ENCODE peak calls at places on chromosomes 3 and 15, in seven cellular contexts. C is NCI-H460; K is endothelial cell; S is PC-3; Q is activated CD4-positive, alpha-beta T cell treated with anti-CD3 and anti-CD28 coated beads, Interleukin-2, amount 10 ng/mL, durations not matched to agents 7 days and 5 days; D is coronary artery; G is NT2/D1. P is an unnamed sample.

GRCh38 chr15:45101749-45102148 is 12.2 kb downstream of the DUOX2 start:
- DNase-seq in C (no peak), K (no peak), S (no peak), Q (no peak), D (no peak), G (no peak), P (no peak)

GRCh38 chr3:193701896-193702644 is 109.1 kb downstream of the OPA1 start:
- DNase-seq in C (no peak), K (no peak), S (peak), Q (no peak), D (no peak), G (no peak), P (peak)

GRCh38 chr3:24220859-24221657 is 273.6 kb downstream of the THRB start:
- DNase-seq in C (peak), K (no peak), S (peak), Q (no peak), D (peak), G (peak), P (peak)

GRCh38 chr3:123559040-123559861 is 25.6 kb downstream of the HACD2 start:
- DNase-seq in C (peak), K (peak), S (peak), Q (peak), D (no peak), G (peak), P (peak)

GRCh38 chr15:25501828-25502446 is 63.1 kb upstream of the UBE3A start:
- DNase-seq in C (no peak), K (peak), S (peak), Q (no peak), D (no peak), G (peak), P (no peak)

GRCh38 chr3:151135548-151136337 is 50.3 kb downstream of the MED12L start:
- DNase-seq in C (no peak), K (no peak), S (peak), Q (peak), D (no peak), G (no peak), P (no peak)

GRCh38 chr15:55389276-55389631 is 18.9 kb downstream of the CCPG1 start:
- DNase-seq in C (no peak), K (no peak), S (peak), Q (no peak), D (no peak), G (no peak), P (no peak)

GRCh38 chr3:93983408-93983807 is 3.5 kb downstream of the ARL13B start:
- DNase-seq in C (no peak), K (no peak), S (no peak), Q (no peak), D (no peak), G (no peak), P (no peak)

GRCh38 chr15:64105113-64105704 is 9.4 kb downstream of the SNX1 start:
- DNase-seq in C (no peak), K (no peak), S (no peak), Q (no peak), D (no peak), G (no peak), P (no peak)

GRCh38 chr3:52534281-52535183 is 875 bp upstream of the NT5DC2 start:
- DNase-seq in C (no peak), K (peak), S (peak), Q (peak), D (peak), G (no peak), P (no peak)

GRCh38 chr3:57006048-57006709 is 54.3 kb upstream of the SPATA12 start:
- DNase-seq in C (no peak), K (no peak), S (peak), Q (no peak), D (no peak), G (no peak), P (no peak)

GRCh38 chr3:37605754-37606153 is 255.9 kb upstream of the CTDSPL start:
- DNase-seq in C (no peak), K (no peak), S (no peak), Q (no peak), D (peak), G (no peak), P (no peak)

GRCh38 chr3:65013053-65013452 is 325.3 kb upstream of the ADAMTS9 start:
- DNase-seq in C (no peak), K (no peak), S (no peak), Q (no peak), D (no peak), G (no peak), P (no peak)

GRCh38 chr3:194869482-194870169 is 183.9 kb downstream of the FAM43A start:
- DNase-seq in C (no peak), K (no peak), S (peak), Q (no peak), D (no peak), G (no peak), P (no peak)

GRCh38 chr3:108838411-108838810 is 15.8 kb downstream of the TRAT1 start:
- DNase-seq in C (no peak), K (no peak), S (no peak), Q (peak), D (no peak), G (no peak), P (no peak)

GRCh38 chr3:32336123-32336518 is 55.5 kb upstream of the CMTM7 start:
- DNase-seq in C (no peak), K (no peak), S (no peak), Q (no peak), D (no peak), G (no peak), P (no peak)

GRCh38 chr15:74451861-74452835 is 8.8 kb downstream of the UBL7 start:
- DNase-seq in C (no peak), K (no peak), S (no peak), Q (no peak), D (no peak), G (no peak), P (no peak)

GRCh38 chr3:53728606-53729005 is 117.6 kb downstream of the CHDH start:
- DNase-seq in C (no peak), K (no peak), S (no peak), Q (no peak), D (no peak), G (no peak), P (no peak)

GRCh38 chr3:192332386-192333291 is 394.7 kb downstream of the FGF12 start:
- DNase-seq in C (no peak), K (no peak), S (no peak), Q (no peak), D (no peak), G (peak), P (no peak)

GRCh38 chr3:145557405-145557804 is 603.6 kb downstream of the PLOD2 start:
- DNase-seq in C (no peak), K (no peak), S (peak), Q (no peak), D (no peak), G (peak), P (peak)

GRCh38 chr3:13393427-13394360 is 26.4 kb downstream of the NUP210 start:
- DNase-seq in C (no peak), K (no peak), S (no peak), Q (no peak), D (no peak), G (no peak), P (no peak)